ENCODE peak calls at places on chromosomes 13 and 19, in seven cellular contexts. A is uterus, V is foreskin fibroblast, E is aorta, C is GM23248, L is colonic mucosa, D is Karpas-422. I is an unnamed sample.
A peak's percentile ranks its signal among the peaks of the same experiment; 100 is the strongest.

GRCh38 chr13:46675016-46675415 is 121.9 kb downstream of the ESD start:
- DNase-seq in L (no peak), V (no peak), D (no peak), C (no peak), A (no peak), E (no peak), I (no peak)

GRCh38 chr13:94858856-94859811 is 146.8 kb upstream of the SOX21 start:
- DNase-seq in E (peak; percentile 81), V (peak; percentile 15), L (peak; percentile 31), D (no peak), C (no peak), A (peak; percentile 53), I (peak; percentile 72)

GRCh38 chr13:27404680-27405079 is 19.7 kb upstream of the GTF3A start:
- DNase-seq in V (no peak), L (peak; percentile 84), A (no peak), D (no peak), C (no peak), E (no peak), I (no peak)

GRCh38 chr13:27280009-27280646 is 9.5 kb downstream of the RASL11A start:
- DNase-seq in C (no peak), E (no peak), L (no peak), V (no peak), A (no peak), D (no peak), I (no peak)

GRCh38 chr13:107864543-107865460 is 350.5 kb downstream of the LIG4 start:
- DNase-seq in V (no peak), E (no peak), L (no peak), A (no peak), C (peak; percentile 87), D (peak; percentile 61), I (no peak)

GRCh38 chr19:33047422-33047821 is 17.3 kb downstream of the RHPN2 start:
- DNase-seq in V (no peak), E (no peak), A (no peak), L (peak; percentile 92), D (no peak), C (no peak), I (no peak)

GRCh38 chr13:94701313-94702180 is 10.8 kb downstream of the SOX21 start:
- DNase-seq in L (no peak), E (no peak), V (no peak), C (no peak), D (no peak), A (no peak), I (no peak)

GRCh38 chr13:31972453-31972852 is 59.1 kb upstream of the FRY start:
- DNase-seq in L (no peak), D (no peak), E (no peak), V (no peak), A (no peak), C (no peak), I (no peak)

GRCh38 chr19:43957891-43958290 is 6.9 kb downstream of the ZNF221 start:
- DNase-seq in A (no peak), E (no peak), L (no peak), V (peak; percentile 87), C (peak; percentile 85), D (no peak), I (no peak)

GRCh38 chr19:31146546-31147183 is 202.6 kb downstream of the TSHZ3 start:
- DNase-seq in E (no peak), V (no peak), A (no peak), C (peak; percentile 72), L (no peak), D (no peak), I (no peak)

GRCh38 chr19:45162464-45163143 is 1.8 kb upstream of the NKPD1 start:
- DNase-seq in V (no peak), C (no peak), D (no peak), A (no peak), E (no peak), L (no peak), I (no peak)

GRCh38 chr13:32840840-32841713 is 175.1 kb upstream of the KL start:
- DNase-seq in D (no peak), L (no peak), C (no peak), V (no peak), E (peak; percentile 52), A (no peak), I (no peak)

GRCh38 chr13:36175621-36176020 is 38.7 kb downstream of the SOHLH2 start:
- DNase-seq in A (no peak), E (no peak), C (no peak), L (no peak), V (no peak), D (no peak), I (no peak)

GRCh38 chr13:29160862-29161261 is 340.7 kb downstream of the MTUS2 start:
- DNase-seq in E (no peak), A (no peak), L (no peak), V (no peak), C (no peak), D (no peak), I (no peak)

GRCh38 chr13:40875048-40875447 is 85.6 kb downstream of the SLC25A15 start:
- DNase-seq in L (no peak), E (no peak), C (peak; percentile 4), A (no peak), D (no peak), V (no peak), I (no peak)

GRCh38 chr19:18469245-18470107 is 31.5 kb upstream of the ISYNA1 start:
- DNase-seq in E (peak; percentile 72), V (no peak), D (peak; percentile 87), C (peak; percentile 76), L (peak; percentile 73), A (peak; percentile 65), I (peak; percentile 87)

GRCh38 chr19:12856684-12857083 is 18.4 kb downstream of the MAST1 start:
- DNase-seq in E (no peak), D (no peak), V (no peak), A (no peak), L (no peak), C (no peak), I (no peak)

GRCh38 chr13:95643814-95644598 is 500 bp downstream of the DZIP1 start:
- DNase-seq in C (peak; percentile 74), D (no peak), E (peak; percentile 51), V (peak; percentile 45), A (peak; percentile 22), L (no peak), I (peak; percentile 33)

GRCh38 chr13:91632071-91632470 is 233.7 kb downstream of the GPC5 start:
- DNase-seq in D (no peak), L (no peak), V (no peak), E (no peak), C (peak; percentile 3), A (no peak), I (no peak)

GRCh38 chr19:45692187-45693111 is at the start of gene QPCTL:
- DNase-seq in E (peak; percentile 99), C (peak; percentile 100), L (peak; percentile 97), D (peak; percentile 100), V (peak; percentile 100), A (peak; percentile 97), I (peak; percentile 97)

GRCh38 chr13:105817011-105817410 is 718.5 kb downstream of the EFNB2 start:
- DNase-seq in A (no peak), C (no peak), V (no peak), E (no peak), L (no peak), D (no peak), I (no peak)

GRCh38 chr19:10835754-10836477 is at the start of gene TMED1:
- DNase-seq in E (peak; percentile 100), L (peak; percentile 100), A (peak; percentile 100), D (peak; percentile 100), V (peak; percentile 99), C (peak; percentile 100), I (peak; percentile 100)

GRCh38 chr19:54432144-54432738 is 16.8 kb upstream of the LENG8 start:
- DNase-seq in V (no peak), C (no peak), E (no peak), D (no peak), L (no peak), A (no peak), I (no peak)

GRCh38 chr13:43368003-43368402 is 344.6 kb downstream of the DNAJC15 start:
- DNase-seq in A (no peak), E (no peak), L (no peak), V (peak; percentile 10), D (no peak), C (peak; percentile 42), I (no peak)
- H3K4me3 ChIP-seq in A (peak overlapping the region; percentile 3), E (peak overlapping the region; percentile 22), L (no peak overlapping the region), V (no peak overlapping the region), D (peak overlapping the region; percentile 21), C (peak overlapping the region; percentile 56), I (peak overlapping the region; percentile 33)

DNA sequence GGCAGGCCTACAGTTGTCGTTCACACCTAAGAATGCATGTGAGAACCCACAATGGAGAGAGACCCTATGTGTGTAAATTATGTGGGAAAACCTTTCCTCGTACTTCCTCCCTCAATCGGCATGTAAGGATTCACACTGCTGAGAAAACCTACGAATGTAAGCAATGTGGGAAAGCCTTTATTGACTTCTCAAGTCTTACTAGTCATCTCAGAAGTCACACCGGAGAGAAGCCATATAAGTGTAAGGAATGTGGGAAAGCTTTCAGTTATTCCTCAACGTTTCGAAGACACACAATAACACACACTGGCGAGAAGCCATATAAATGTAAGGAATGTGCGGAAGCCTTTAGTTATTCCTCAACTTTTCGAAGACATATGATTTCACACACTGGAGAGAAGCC is 11.3 kb downstream of the ZNF555 start:
- DNase-seq in E (no peak), D (peak; percentile 19), V (no peak), L (no peak), A (no peak), C (no peak), I (no peak)
- H3K4me3 ChIP-seq in E (no peak overlapping the region), D (no peak overlapping the region), V (no peak overlapping the region), L (no peak overlapping the region), A (no peak overlapping the region), C (no peak overlapping the region), I (no peak overlapping the region)

GRCh38 chr19:1992759-1993260 is 22.7 kb downstream of the BTBD2 start:
- DNase-seq in E (no peak), A (peak; percentile 17), V (no peak), D (peak; percentile 85), L (peak; percentile 48), C (peak; percentile 52), I (no peak)
- H3K4me3 ChIP-seq in E (no peak overlapping the region), A (no peak overlapping the region), V (no peak overlapping the region), D (no peak overlapping the region), L (no peak overlapping the region), C (no peak overlapping the region), I (no peak overlapping the region)

GRCh38 chr13:45042539-45042938 is 53.2 kb downstream of the GPALPP1 start:
- DNase-seq in A (no peak), C (peak; percentile 24), L (no peak), E (no peak), V (peak; percentile 23), D (no peak), I (no peak)

GRCh38 chr13:45049478-45049877 is 60.1 kb downstream of the GPALPP1 start:
- DNase-seq in V (no peak), D (no peak), C (no peak), E (no peak), L (no peak), A (no peak), I (no peak)

GRCh38 chr13:45047394-45048328 is 58.3 kb downstream of the GPALPP1 start:
- DNase-seq in C (peak; percentile 92), D (peak; percentile 93), V (peak; percentile 83), E (peak; percentile 81), L (peak; percentile 81), A (peak; percentile 65), I (peak; percentile 72)

GRCh38 chr13:45048890-45049407 is 59.6 kb downstream of the GPALPP1 start:
- DNase-seq in L (no peak), E (no peak), A (no peak), C (no peak), V (no peak), D (peak; percentile 69), I (no peak)

DNA sequence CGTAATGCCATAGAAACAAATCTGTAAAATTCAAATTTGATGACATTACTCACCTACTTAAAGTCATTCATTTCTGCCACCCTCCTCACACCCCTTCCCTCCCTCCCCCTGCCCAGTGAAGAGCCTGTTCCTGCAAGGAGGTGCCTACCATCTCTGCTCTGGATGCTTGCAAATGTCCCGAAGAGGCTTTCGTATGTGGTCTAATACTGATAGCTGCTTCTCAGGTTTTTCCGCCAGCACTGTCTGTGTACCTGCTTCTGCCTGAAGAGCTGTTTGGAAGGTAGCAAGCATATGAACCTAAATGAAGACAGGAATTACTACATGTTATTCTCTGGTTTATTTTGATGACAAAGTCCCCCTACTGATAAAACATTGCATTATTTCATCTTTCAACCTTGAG is 57.1 kb downstream of the GPALPP1 start:
- DNase-seq in V (no peak), E (no peak), D (no peak), L (no peak), A (no peak), C (no peak), I (no peak)
- H3K4me3 ChIP-seq in V (peak overlapping the region; percentile 45), E (no peak overlapping the region), D (peak overlapping the region; percentile 61), L (peak overlapping the region; percentile 46), A (no peak overlapping the region), C (peak overlapping the region; percentile 82), I (peak overlapping the region; percentile 64)

I was measured in psoas muscle.